ENCODE peak calls at places on chromosomes 2 and 18, in four cellular contexts. G is astrocyte of the spinal cord, T is lung, J is fibroblast of the aortic adventitia. L is an unnamed sample.

GRCh38 chr2:240013343-240013742 is 11.8 kb downstream of the NDUFA10 start:
- DNase-seq in T (no peak), G (peak; percentile 24), J (peak; percentile 16), L (peak; percentile 33)

GRCh38 chr2:196592331-196592911 is 47.1 kb upstream of the CCDC150 start:
- DNase-seq in G (peak; percentile 60), T (no peak), J (peak; percentile 65), L (peak; percentile 41)

GRCh38 chr2:72094701-72095100 is 53.0 kb downstream of the CYP26B1 start:
- DNase-seq in J (no peak), T (no peak), G (no peak), L (no peak)

GRCh38 chr2:138016703-138017102 is 52.4 kb downstream of the HNMT start:
- DNase-seq in G (no peak), J (no peak), T (no peak), L (no peak)

GRCh38 chr18:11327656-11328055 is 178.3 kb upstream of the PIEZO2 start:
- DNase-seq in T (no peak), G (peak; percentile 60), J (peak; percentile 73), L (no peak)

GRCh38 chr2:218125626-218126080 is at the start of gene CXCR2:
- DNase-seq in J (no peak), G (no peak), T (peak; percentile 48), L (no peak)

GRCh38 chr2:232386740-232387450 is 8.3 kb downstream of the ALPP start:
- DNase-seq in G (peak; percentile 20), T (no peak), J (no peak), L (no peak)

GRCh38 chr2:234189786-234190185 is 139.3 kb downstream of the SPP2 start:
- DNase-seq in T (no peak), G (no peak), J (no peak), L (no peak)

GRCh38 chr18:10131783-10132381 is 218.1 kb downstream of the VAPA start:
- DNase-seq in G (peak; percentile 32), T (no peak), J (no peak), L (no peak)

GRCh38 chr18:70295192-70295522 is 6.3 kb downstream of the SOCS6 start:
- DNase-seq in G (no peak), T (no peak), J (no peak), L (no peak)

GRCh38 chr18:70295633-70296188 is 6.9 kb downstream of the SOCS6 start:
- DNase-seq in J (no peak), G (no peak), T (no peak), L (no peak)

GRCh38 chr18:70296781-70297180 is 7.9 kb downstream of the SOCS6 start:
- DNase-seq in T (no peak), J (no peak), G (no peak), L (no peak)

GRCh38 chr18:70294471-70295191 is 5.8 kb downstream of the SOCS6 start:
- DNase-seq in T (no peak), G (no peak), J (no peak), L (no peak)

GRCh38 chr18:70296289-70296688 is 7.4 kb downstream of the SOCS6 start:
- DNase-seq in T (no peak), G (no peak), J (no peak), L (no peak)
- TF ChIP-seq CTCF in T (no peak), G (no peak), J (no peak), L (no peak)

GRCh38 chr2:132651115-132652099 is 18.6 kb downstream of the LYPD1 start:
- DNase-seq in J (peak; percentile 84), G (peak; percentile 74), T (no peak), L (peak; percentile 51)
- TF ChIP-seq CTCF in J (peak; percentile 85), G (peak; percentile 83), T (peak; percentile 9), L (peak; percentile 90)

GRCh38 chr18:3652380-3653262 is 202.6 kb downstream of the TGIF1 start:
- DNase-seq in J (peak; percentile 99), T (no peak), G (peak; percentile 96), L (peak; percentile 88)
- TF ChIP-seq CTCF in J (peak; percentile 25), T (no peak), G (peak; percentile 7), L (peak; percentile 48)

GRCh38 chr2:1246239-1246638 is 167.0 kb upstream of the TPO start:
- DNase-seq in T (no peak), J (no peak), G (no peak), L (no peak)

GRCh38 chr2:1248187-1248586 is 165.1 kb upstream of the TPO start:
- DNase-seq in T (no peak), J (no peak), G (no peak), L (no peak)

GRCh38 chr2:1251520-1251919 is 161.7 kb upstream of the TPO start:
- DNase-seq in J (no peak), G (no peak), T (no peak), L (no peak)

GRCh38 chr2:1253608-1254007 is 159.7 kb upstream of the TPO start:
- DNase-seq in G (no peak), T (no peak), J (no peak), L (no peak)

DNA sequence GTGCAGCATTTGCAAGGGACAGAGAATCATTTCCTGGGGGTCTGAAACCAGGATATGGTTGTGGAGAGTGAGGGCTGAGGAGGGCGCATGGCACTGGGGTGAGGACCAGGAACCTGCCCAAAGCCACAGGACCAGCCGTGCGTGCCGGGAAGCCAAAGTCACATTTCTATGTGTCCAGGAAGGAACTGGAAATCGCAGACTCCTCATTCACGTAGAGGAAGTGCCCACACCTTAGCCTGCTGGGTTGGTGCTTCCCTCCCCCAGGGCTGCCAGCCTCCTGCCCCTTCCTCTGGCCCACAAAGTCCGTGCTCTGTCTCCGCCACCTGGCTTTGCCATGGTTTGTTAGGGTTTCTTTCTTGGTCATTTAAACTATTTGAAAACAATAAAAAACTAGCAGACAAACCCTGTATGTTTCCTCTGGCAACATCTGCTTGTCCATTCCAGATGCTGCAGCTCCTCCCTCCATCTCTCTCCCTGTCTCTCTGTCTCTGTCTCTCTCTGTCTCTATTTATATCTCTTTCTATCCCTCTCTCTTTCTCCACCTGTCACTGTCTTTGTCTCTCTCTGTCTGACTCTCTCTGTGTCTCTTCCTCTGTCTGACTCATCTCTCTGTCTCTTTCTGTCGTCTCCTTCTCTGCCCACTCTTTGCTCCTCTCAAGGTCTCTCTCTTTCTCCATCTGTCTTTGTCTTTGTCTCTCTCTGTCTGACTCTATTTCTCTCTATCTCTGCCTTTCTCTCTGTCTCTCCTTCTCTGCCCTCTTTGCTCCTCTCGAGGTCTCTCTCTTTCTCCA is 163.2 kb upstream of the TPO start:
- DNase-seq in T (no peak), J (no peak), G (no peak), L (no peak)
- TF ChIP-seq CTCF in T (no peak), J (no peak), G (no peak), L (no peak)

GRCh38 chr2:44974064-44974715 is 32.7 kb downstream of the SIX3 start:
- DNase-seq in T (no peak), J (peak; percentile 70), G (no peak), L (peak; percentile 41)
- TF ChIP-seq CTCF in T (no peak), J (peak; percentile 64), G (peak; percentile 51), L (peak; percentile 81)

GRCh38 chr2:224941958-224942357 is 100.3 kb downstream of the DOCK10 start:
- DNase-seq in J (no peak), T (no peak), G (no peak), L (no peak)
- TF ChIP-seq CTCF in J (no peak), T (no peak), G (no peak), L (no peak)

DNA sequence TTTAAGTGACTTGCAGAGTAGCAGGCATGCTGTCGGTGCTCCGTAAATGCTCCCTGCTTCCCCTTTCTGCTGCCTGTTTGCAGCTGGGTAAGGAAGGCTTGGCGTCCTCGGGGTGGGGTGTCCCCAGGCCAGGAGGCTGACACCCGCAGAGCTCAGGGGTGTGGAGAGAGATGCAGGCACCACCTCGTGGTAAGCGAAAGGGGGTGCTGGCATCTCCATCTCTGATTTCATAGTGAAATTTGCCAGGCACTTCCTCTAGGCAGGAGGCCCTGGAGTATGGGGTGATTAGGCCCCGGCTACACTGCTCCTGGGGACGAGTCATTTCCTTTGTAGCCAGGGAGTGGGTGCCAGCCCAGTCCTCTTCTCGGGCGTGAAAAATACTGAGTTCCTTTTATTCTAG is 160.4 kb downstream of the KLHL29 start:
- DNase-seq in G (no peak), J (peak; percentile 59), T (no peak), L (peak; percentile 34)
- TF ChIP-seq CTCF in G (no peak), J (peak; percentile 18), T (no peak), L (peak; percentile 56)

DNA sequence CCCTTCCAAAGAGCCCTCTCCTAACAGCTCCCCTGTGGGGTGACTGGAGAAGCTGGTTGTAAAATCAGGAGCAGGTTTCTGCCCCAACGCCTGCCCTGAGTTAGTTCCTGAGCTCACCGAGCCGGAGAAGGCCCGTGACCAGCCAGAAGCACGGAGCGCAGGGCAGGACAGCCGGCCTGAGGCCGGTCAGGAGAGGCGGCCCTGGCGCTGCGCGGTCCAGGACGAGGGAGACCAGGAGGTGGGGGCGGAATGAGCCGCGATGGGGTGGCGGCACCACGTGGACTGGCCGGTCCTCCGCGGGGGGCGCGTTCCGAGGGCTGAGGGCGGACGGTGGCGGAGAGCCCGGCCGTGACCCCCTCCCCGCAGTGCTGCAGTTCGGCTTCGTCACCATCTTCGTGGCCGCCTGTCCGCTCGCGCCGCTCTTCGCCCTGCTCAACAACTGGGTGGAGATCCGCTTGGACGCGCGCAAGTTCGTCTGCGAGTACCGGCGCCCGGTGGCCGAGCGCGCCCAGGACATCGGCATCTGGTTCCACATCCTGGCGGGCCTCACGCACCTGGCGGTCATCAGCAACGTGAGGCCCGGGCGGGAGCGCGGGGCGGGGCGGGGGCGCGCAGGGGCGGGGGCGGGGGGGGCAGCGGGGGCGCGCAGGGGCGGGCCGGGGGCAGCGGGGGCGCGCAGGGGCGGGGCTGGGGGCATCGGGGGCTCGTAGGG is 29.0 kb downstream of the ANO7 start:
- DNase-seq in J (peak; percentile 65), T (peak; percentile 62), G (peak; percentile 68), L (peak; percentile 43)
- TF ChIP-seq CTCF in J (peak; percentile 1), T (no peak), G (no peak), L (no peak)

GRCh38 chr2:207710814-207711740 is at the start of gene CCNYL1:
- DNase-seq in J (peak; percentile 99), G (peak; percentile 100), T (peak; percentile 98), L (peak; percentile 100)
- TF ChIP-seq CTCF in J (no peak), G (peak; percentile 10), T (no peak), L (peak; percentile 32)

L was measured in HFFc6.